ENCODE peak calls at places on chromosomes 1 and 21, in six cellular contexts. F is mesenchymal stem cell, U is neuronal stem cell, A is H1, C is IMR-90, I is H9. B is an unnamed sample.

GRCh38 chr1:226404063-226404903 is 3.6 kb downstream of the PARP1 start:
- DNase-seq in F (peak), U (no peak), A (no peak), C (peak), I (no peak), B (no peak)

GRCh38 chr21:37861561-37861960 is 54.7 kb downstream of the KCNJ6 start:
- DNase-seq in F (no peak), U (no peak), A (no peak), C (no peak), I (no peak), B (no peak)

GRCh38 chr1:16315437-16315836 is 36.8 kb downstream of the FBXO42 start:
- DNase-seq in F (no peak), U (no peak), A (no peak), C (no peak), I (no peak), B (no peak)

GRCh38 chr1:243482237-243483022 is 226.6 kb downstream of the SDCCAG8 start:
- DNase-seq in F (peak), U (peak), A (no peak), C (peak), I (peak), B (peak)

GRCh38 chr1:172135076-172135672 is 285.3 kb upstream of the C1orf105 start:
- DNase-seq in F (peak), U (no peak), A (no peak), C (no peak), I (no peak), B (peak)

GRCh38 chr1:30798954-30799491 is 41.4 kb upstream of the LAPTM5 start:
- DNase-seq in F (no peak), U (no peak), A (no peak), C (no peak), I (no peak), B (no peak)

GRCh38 chr1:117210831-117211261 is at the start of gene VTCN1:
- DNase-seq in F (no peak), U (no peak), A (no peak), C (no peak), I (no peak), B (peak)

GRCh38 chr1:168585191-168585590 is 8.8 kb downstream of the XCL1 start:
- DNase-seq in F (peak), U (no peak), A (no peak), C (peak), I (no peak), B (no peak)

GRCh38 chr1:205571747-205572146 is 60.1 kb downstream of the ELK4 start:
- DNase-seq in F (no peak), U (no peak), A (no peak), C (no peak), I (no peak), B (no peak)

GRCh38 chr1:51284487-51284954 is 45.8 kb downstream of the TTC39A start:
- DNase-seq in F (no peak), U (no peak), A (no peak), C (peak), I (no peak), B (no peak)

GRCh38 chr1:64836792-64837191 is 91.9 kb downstream of the RAVER2 start:
- DNase-seq in F (no peak), U (no peak), A (no peak), C (no peak), I (no peak), B (no peak)
- H3K14ac ChIP-seq in F (no peak), U (no peak), A (no peak), C (no peak), I (no peak), B (no peak)

GRCh38 chr21:45004059-45004422 is 64.2 kb downstream of the SLX9 start:
- DNase-seq in F (no peak), U (no peak), A (no peak), C (no peak), I (no peak), B (no peak)

GRCh38 chr21:45001134-45002095 is 61.6 kb downstream of the SLX9 start:
- DNase-seq in F (no peak), U (no peak), A (no peak), C (peak), I (no peak), B (no peak)

GRCh38 chr21:45002381-45003204 is 62.8 kb downstream of the SLX9 start:
- DNase-seq in F (no peak), U (no peak), A (no peak), C (no peak), I (no peak), B (no peak)

GRCh38 chr21:45004481-45005263 is 64.8 kb downstream of the SLX9 start:
- DNase-seq in F (no peak), U (no peak), A (no peak), C (peak), I (no peak), B (peak)

GRCh38 chr21:45003331-45004058 is 63.7 kb downstream of the SLX9 start:
- DNase-seq in F (no peak), U (no peak), A (no peak), C (no peak), I (no peak), B (no peak)
- H3K23ac ChIP-seq in F (no peak), U (peak), A (no peak), C (no peak), I (no peak), B (no peak)

GRCh38 chr1:19975423-19976193 is 3.8 kb downstream of the PLA2G2A start:
- DNase-seq in F (no peak), U (no peak), A (no peak), C (no peak), I (no peak), B (no peak)
- H3K14ac ChIP-seq in F (no peak), U (no peak), A (no peak), C (no peak), I (no peak), B (no peak)

DNA sequence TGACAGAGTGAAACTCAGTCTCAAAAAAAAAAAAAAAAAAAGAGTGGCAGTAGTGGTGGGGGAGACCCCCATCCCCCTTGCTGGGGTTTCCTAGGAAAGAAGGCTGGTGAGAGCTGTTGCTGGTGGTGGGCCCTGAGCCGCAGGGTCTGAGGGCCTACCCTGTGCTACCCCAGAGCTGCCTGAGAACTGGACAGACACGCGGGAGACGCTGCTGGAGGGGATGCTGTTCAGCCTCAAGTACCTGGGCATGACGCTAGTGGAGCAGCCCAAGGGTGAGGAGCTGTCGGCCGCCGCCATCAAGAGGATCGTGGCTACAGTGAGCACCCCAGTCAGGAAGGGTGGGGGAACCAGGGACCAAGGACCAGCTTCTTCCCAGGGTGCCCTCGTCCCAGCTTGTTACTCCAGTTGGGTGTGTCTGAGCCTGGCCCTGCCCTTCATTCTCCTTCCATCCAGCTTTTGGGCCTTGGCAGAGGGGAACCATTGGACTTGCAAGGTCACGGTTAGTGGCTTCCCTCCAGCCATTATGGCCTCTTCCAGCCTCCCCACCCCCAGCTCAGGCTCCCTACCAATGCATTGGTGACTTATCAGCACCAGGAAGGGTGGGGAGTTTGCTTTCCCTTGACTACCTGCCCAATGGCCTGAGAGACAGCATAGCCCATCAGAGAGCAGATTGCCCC is 10.5 kb downstream of the LDLRAP1 start:
- DNase-seq in F (no peak), U (no peak), A (no peak), C (no peak), I (no peak), B (no peak)
- H3K23ac ChIP-seq in F (no peak), U (peak), A (no peak), C (no peak), I (no peak), B (no peak)

GRCh38 chr21:34808569-34809204 is 139.9 kb downstream of the CLIC6 start:
- DNase-seq in F (peak), U (no peak), A (no peak), C (peak), I (no peak), B (no peak)

GRCh38 chr21:34809822-34810221 is 141.0 kb downstream of the CLIC6 start:
- DNase-seq in F (no peak), U (no peak), A (no peak), C (no peak), I (no peak), B (no peak)

GRCh38 chr21:34811368-34811767 is 142.6 kb downstream of the CLIC6 start:
- DNase-seq in F (no peak), U (no peak), A (no peak), C (no peak), I (no peak), B (peak)

GRCh38 chr21:34812510-34813265 is 143.9 kb downstream of the CLIC6 start:
- DNase-seq in F (peak), U (no peak), A (no peak), C (peak), I (no peak), B (peak)

GRCh38 chr21:34810786-34811185 is 142.0 kb downstream of the CLIC6 start:
- DNase-seq in F (no peak), U (no peak), A (no peak), C (no peak), I (no peak), B (no peak)
- H3K14ac ChIP-seq in F (no peak), U (no peak), A (no peak), C (peak), I (no peak), B (peak)

DNA sequence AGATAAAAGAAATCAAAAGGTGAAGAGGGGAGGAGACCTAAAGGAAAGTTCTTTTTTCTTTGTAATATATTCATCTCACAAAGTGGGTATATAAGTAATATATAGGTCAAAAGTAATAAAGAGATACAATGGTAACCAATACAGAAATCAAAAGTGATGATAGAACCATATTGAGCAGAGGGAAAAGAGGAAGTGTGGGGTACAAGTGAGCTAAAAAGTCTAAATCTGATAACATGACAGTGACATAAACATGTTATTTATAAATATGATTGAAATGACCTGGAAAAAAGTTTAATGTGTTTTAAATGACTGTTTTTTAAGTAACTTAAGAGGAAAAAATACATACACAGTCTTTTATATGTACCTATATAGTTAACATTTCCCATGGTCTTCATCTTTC is 70.5 kb downstream of the MRPL39 start:
- DNase-seq in F (no peak), U (no peak), A (no peak), C (no peak), I (no peak), B (no peak)
- H3K23ac ChIP-seq in F (no peak), U (no peak), A (no peak), C (no peak), I (no peak), B (no peak)

DNA sequence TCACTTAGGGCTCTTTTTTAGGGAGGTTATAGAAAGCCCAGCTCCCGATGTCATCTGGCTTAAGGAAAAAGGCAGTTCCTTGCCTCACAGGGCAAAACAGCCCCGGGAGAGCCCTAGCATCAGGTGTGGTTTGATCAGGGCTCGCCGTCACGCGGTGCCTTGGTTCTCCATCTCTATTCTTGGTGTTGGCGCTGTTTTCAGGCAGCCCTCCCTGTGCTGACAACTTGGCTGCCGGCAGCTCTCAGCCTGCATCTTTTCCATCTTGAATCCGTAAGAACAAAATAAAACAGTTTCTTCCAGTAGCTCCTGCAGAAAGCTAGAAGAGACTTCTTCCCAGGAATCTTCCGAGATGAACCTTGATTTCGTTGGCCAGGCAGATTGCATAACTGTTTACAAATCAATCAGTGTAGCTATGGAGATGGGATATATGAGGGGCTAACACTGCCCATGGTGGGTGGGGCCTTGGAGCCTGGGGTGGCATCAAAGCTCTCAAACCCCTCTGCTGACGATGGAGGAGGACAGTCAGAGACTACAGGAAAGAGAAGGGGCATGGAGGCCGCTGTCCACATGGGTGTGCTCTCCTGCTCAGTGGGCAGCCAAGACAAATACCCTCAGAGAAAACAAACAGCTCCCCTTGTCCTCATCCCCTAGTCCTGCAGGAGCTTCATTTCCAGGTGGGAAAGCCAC is 370.7 kb upstream of the C1orf174 start:
- DNase-seq in F (no peak), U (no peak), A (no peak), C (no peak), I (no peak), B (no peak)
- H3K14ac ChIP-seq in F (no peak), U (no peak), A (no peak), C (no peak), I (no peak), B (no peak)

DNA sequence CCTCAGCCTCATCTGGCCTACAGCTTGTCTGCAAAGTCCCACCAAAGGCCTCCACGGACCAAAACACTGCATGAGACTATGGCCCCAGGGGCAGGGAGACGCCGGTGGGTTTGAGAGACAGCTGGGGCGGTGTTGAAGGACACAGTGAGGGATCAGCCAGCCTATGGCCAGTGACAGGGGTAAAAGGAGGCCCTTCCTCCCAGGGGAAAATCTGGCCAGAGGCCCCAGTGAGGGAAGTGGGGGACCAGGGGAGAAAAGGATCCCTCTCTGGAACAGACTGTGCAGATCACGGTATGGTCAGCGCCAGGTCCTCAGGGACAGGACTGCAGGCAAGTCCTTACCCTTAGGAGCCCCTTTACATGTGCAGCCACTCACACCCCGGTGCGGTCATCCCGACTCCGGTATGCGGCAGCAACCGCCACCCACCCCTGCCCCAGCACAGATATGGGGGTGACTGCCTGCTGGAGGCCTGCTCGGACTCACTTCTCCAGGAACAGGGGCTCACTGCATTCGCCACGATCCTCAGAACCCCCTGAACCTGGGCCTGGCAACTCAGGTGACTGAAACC is 1.3 kb downstream of the CERS2 start:
- DNase-seq in F (peak), U (no peak), A (no peak), C (no peak), I (no peak), B (no peak)
- H3K23ac ChIP-seq in F (peak), U (no peak), A (no peak), C (peak), I (no peak), B (no peak)